ENCODE peak calls at places on chromosome 11, in nine cellular contexts. One of them, this sample, is unnamed.

GRCh38 chr11:132049205-132049604 is 678.8 kb downstream of the NTM start:
- DNase-seq in heart right ventricle: no peak
- DNase-seq in endothelial cell: no peak
- DNase-seq in non-pigmented ciliary epithelial cell: no peak
- DNase-seq in NCI-H1092: no peak
- DNase-seq in Calu3: no peak
- DNase-seq in HTR-8/SVneo: no peak
- DNase-seq in stimulated activated CD4-positive, alpha-beta T cell treated with anti-CD3 and anti-CD28 coated beads, Interleukin-2, amount 100 ng/mL, for 48 hours: no peak
- DNase-seq in stimulated activated CD8-positive, alpha-beta memory T cell treated with anti-CD3 and anti-CD28 coated beads, Interleukin-4, amount 100 ng/mL, for 24 hours: no peak
- DNase-seq in this sample: no peak

GRCh38 chr11:46050065-46050464 is 71.2 kb downstream of the PHF21A start:
- DNase-seq in heart right ventricle: no peak
- DNase-seq in endothelial cell: peak
- DNase-seq in non-pigmented ciliary epithelial cell: peak
- DNase-seq in NCI-H1092: no peak
- DNase-seq in Calu3: peak
- DNase-seq in HTR-8/SVneo: peak
- DNase-seq in stimulated activated CD4-positive, alpha-beta T cell treated with anti-CD3 and anti-CD28 coated beads, Interleukin-2, amount 100 ng/mL, for 48 hours: no peak
- DNase-seq in stimulated activated CD8-positive, alpha-beta memory T cell treated with anti-CD3 and anti-CD28 coated beads, Interleukin-4, amount 100 ng/mL, for 24 hours: no peak
- DNase-seq in this sample: peak

GRCh38 chr11:17343907-17344306 is 7.7 kb upstream of the NCR3LG1 start:
- DNase-seq in heart right ventricle: no peak
- DNase-seq in endothelial cell: no peak
- DNase-seq in non-pigmented ciliary epithelial cell: peak
- DNase-seq in NCI-H1092: no peak
- DNase-seq in Calu3: no peak
- DNase-seq in HTR-8/SVneo: no peak
- DNase-seq in stimulated activated CD4-positive, alpha-beta T cell treated with anti-CD3 and anti-CD28 coated beads, Interleukin-2, amount 100 ng/mL, for 48 hours: no peak
- DNase-seq in stimulated activated CD8-positive, alpha-beta memory T cell treated with anti-CD3 and anti-CD28 coated beads, Interleukin-4, amount 100 ng/mL, for 24 hours: peak
- DNase-seq in this sample: no peak

GRCh38 chr11:12130180-12130980 is 20.0 kb downstream of the MICAL2 start:
- DNase-seq in heart right ventricle: no peak
- DNase-seq in endothelial cell: no peak
- DNase-seq in non-pigmented ciliary epithelial cell: no peak
- DNase-seq in NCI-H1092: no peak
- DNase-seq in Calu3: no peak
- DNase-seq in HTR-8/SVneo: no peak
- DNase-seq in stimulated activated CD4-positive, alpha-beta T cell treated with anti-CD3 and anti-CD28 coated beads, Interleukin-2, amount 100 ng/mL, for 48 hours: no peak
- DNase-seq in stimulated activated CD8-positive, alpha-beta memory T cell treated with anti-CD3 and anti-CD28 coated beads, Interleukin-4, amount 100 ng/mL, for 24 hours: no peak
- DNase-seq in this sample: no peak

GRCh38 chr11:35122308-35122707 is 16.7 kb upstream of the CD44 start:
- DNase-seq in heart right ventricle: no peak
- DNase-seq in endothelial cell: no peak
- DNase-seq in non-pigmented ciliary epithelial cell: no peak
- DNase-seq in NCI-H1092: no peak
- DNase-seq in Calu3: no peak
- DNase-seq in HTR-8/SVneo: no peak
- DNase-seq in stimulated activated CD4-positive, alpha-beta T cell treated with anti-CD3 and anti-CD28 coated beads, Interleukin-2, amount 100 ng/mL, for 48 hours: no peak
- DNase-seq in stimulated activated CD8-positive, alpha-beta memory T cell treated with anti-CD3 and anti-CD28 coated beads, Interleukin-4, amount 100 ng/mL, for 24 hours: no peak
- DNase-seq in this sample: no peak

GRCh38 chr11:132335311-132335710 is 964.9 kb downstream of the NTM start:
- DNase-seq in heart right ventricle: no peak
- DNase-seq in endothelial cell: no peak
- DNase-seq in non-pigmented ciliary epithelial cell: no peak
- DNase-seq in NCI-H1092: no peak
- DNase-seq in Calu3: no peak
- DNase-seq in HTR-8/SVneo: no peak
- DNase-seq in stimulated activated CD4-positive, alpha-beta T cell treated with anti-CD3 and anti-CD28 coated beads, Interleukin-2, amount 100 ng/mL, for 48 hours: no peak
- DNase-seq in stimulated activated CD8-positive, alpha-beta memory T cell treated with anti-CD3 and anti-CD28 coated beads, Interleukin-4, amount 100 ng/mL, for 24 hours: no peak
- DNase-seq in this sample: no peak

GRCh38 chr11:46528445-46529085 is 65.3 kb downstream of the AMBRA1 start:
- DNase-seq in heart right ventricle: no peak
- DNase-seq in endothelial cell: no peak
- DNase-seq in non-pigmented ciliary epithelial cell: no peak
- DNase-seq in NCI-H1092: no peak
- DNase-seq in Calu3: no peak
- DNase-seq in HTR-8/SVneo: no peak
- DNase-seq in stimulated activated CD4-positive, alpha-beta T cell treated with anti-CD3 and anti-CD28 coated beads, Interleukin-2, amount 100 ng/mL, for 48 hours: no peak
- DNase-seq in stimulated activated CD8-positive, alpha-beta memory T cell treated with anti-CD3 and anti-CD28 coated beads, Interleukin-4, amount 100 ng/mL, for 24 hours: no peak
- DNase-seq in this sample: no peak

GRCh38 chr11:104127828-104128227 is 36.1 kb downstream of the PDGFD start:
- DNase-seq in heart right ventricle: no peak
- DNase-seq in endothelial cell: no peak
- DNase-seq in non-pigmented ciliary epithelial cell: no peak
- DNase-seq in NCI-H1092: no peak
- DNase-seq in Calu3: no peak
- DNase-seq in HTR-8/SVneo: no peak
- DNase-seq in stimulated activated CD4-positive, alpha-beta T cell treated with anti-CD3 and anti-CD28 coated beads, Interleukin-2, amount 100 ng/mL, for 48 hours: no peak
- DNase-seq in stimulated activated CD8-positive, alpha-beta memory T cell treated with anti-CD3 and anti-CD28 coated beads, Interleukin-4, amount 100 ng/mL, for 24 hours: no peak
- DNase-seq in this sample: no peak

GRCh38 chr11:63472372-63472771 is 18.6 kb downstream of the PLAAT5 start:
- DNase-seq in heart right ventricle: no peak
- DNase-seq in endothelial cell: no peak
- DNase-seq in non-pigmented ciliary epithelial cell: no peak
- DNase-seq in NCI-H1092: no peak
- DNase-seq in Calu3: no peak
- DNase-seq in HTR-8/SVneo: no peak
- DNase-seq in stimulated activated CD4-positive, alpha-beta T cell treated with anti-CD3 and anti-CD28 coated beads, Interleukin-2, amount 100 ng/mL, for 48 hours: no peak
- DNase-seq in stimulated activated CD8-positive, alpha-beta memory T cell treated with anti-CD3 and anti-CD28 coated beads, Interleukin-4, amount 100 ng/mL, for 24 hours: no peak
- DNase-seq in this sample: no peak

GRCh38 chr11:7563269-7563668 is 49.5 kb downstream of the PPFIBP2 start:
- DNase-seq in heart right ventricle: no peak
- DNase-seq in endothelial cell: no peak
- DNase-seq in non-pigmented ciliary epithelial cell: no peak
- DNase-seq in NCI-H1092: no peak
- DNase-seq in Calu3: no peak
- DNase-seq in HTR-8/SVneo: no peak
- DNase-seq in stimulated activated CD4-positive, alpha-beta T cell treated with anti-CD3 and anti-CD28 coated beads, Interleukin-2, amount 100 ng/mL, for 48 hours: no peak
- DNase-seq in stimulated activated CD8-positive, alpha-beta memory T cell treated with anti-CD3 and anti-CD28 coated beads, Interleukin-4, amount 100 ng/mL, for 24 hours: no peak
- DNase-seq in this sample: no peak

GRCh38 chr11:64025205-64025604 is 10.5 kb upstream of the FLRT1 start:
- DNase-seq in heart right ventricle: no peak
- DNase-seq in endothelial cell: no peak
- DNase-seq in non-pigmented ciliary epithelial cell: no peak
- DNase-seq in NCI-H1092: no peak
- DNase-seq in Calu3: no peak
- DNase-seq in HTR-8/SVneo: no peak
- DNase-seq in stimulated activated CD4-positive, alpha-beta T cell treated with anti-CD3 and anti-CD28 coated beads, Interleukin-2, amount 100 ng/mL, for 48 hours: no peak
- DNase-seq in stimulated activated CD8-positive, alpha-beta memory T cell treated with anti-CD3 and anti-CD28 coated beads, Interleukin-4, amount 100 ng/mL, for 24 hours: no peak
- DNase-seq in this sample: no peak

GRCh38 chr11:12243511-12243910 is 133.1 kb downstream of the MICAL2 start:
- DNase-seq in heart right ventricle: no peak
- DNase-seq in endothelial cell: no peak
- DNase-seq in non-pigmented ciliary epithelial cell: no peak
- DNase-seq in NCI-H1092: peak
- DNase-seq in Calu3: no peak
- DNase-seq in HTR-8/SVneo: no peak
- DNase-seq in stimulated activated CD4-positive, alpha-beta T cell treated with anti-CD3 and anti-CD28 coated beads, Interleukin-2, amount 100 ng/mL, for 48 hours: no peak
- DNase-seq in stimulated activated CD8-positive, alpha-beta memory T cell treated with anti-CD3 and anti-CD28 coated beads, Interleukin-4, amount 100 ng/mL, for 24 hours: no peak
- DNase-seq in this sample: no peak

GRCh38 chr11:66488957-66489356 is 8.7 kb downstream of the DPP3 start:
- DNase-seq in heart right ventricle: no peak
- DNase-seq in endothelial cell: no peak
- DNase-seq in non-pigmented ciliary epithelial cell: no peak
- DNase-seq in NCI-H1092: no peak
- DNase-seq in Calu3: no peak
- DNase-seq in HTR-8/SVneo: no peak
- DNase-seq in stimulated activated CD4-positive, alpha-beta T cell treated with anti-CD3 and anti-CD28 coated beads, Interleukin-2, amount 100 ng/mL, for 48 hours: no peak
- DNase-seq in stimulated activated CD8-positive, alpha-beta memory T cell treated with anti-CD3 and anti-CD28 coated beads, Interleukin-4, amount 100 ng/mL, for 24 hours: no peak
- DNase-seq in this sample: no peak

GRCh38 chr11:76030973-76031590 is 175.2 kb downstream of the WNT11 start:
- DNase-seq in heart right ventricle: no peak
- DNase-seq in endothelial cell: no peak
- DNase-seq in non-pigmented ciliary epithelial cell: no peak
- DNase-seq in NCI-H1092: no peak
- DNase-seq in Calu3: peak
- DNase-seq in HTR-8/SVneo: no peak
- DNase-seq in stimulated activated CD4-positive, alpha-beta T cell treated with anti-CD3 and anti-CD28 coated beads, Interleukin-2, amount 100 ng/mL, for 48 hours: no peak
- DNase-seq in stimulated activated CD8-positive, alpha-beta memory T cell treated with anti-CD3 and anti-CD28 coated beads, Interleukin-4, amount 100 ng/mL, for 24 hours: no peak
- DNase-seq in this sample: no peak

GRCh38 chr11:117731689-117732290 is 65.2 kb downstream of the DSCAML1 start:
- DNase-seq in heart right ventricle: no peak
- DNase-seq in endothelial cell: no peak
- DNase-seq in non-pigmented ciliary epithelial cell: no peak
- DNase-seq in NCI-H1092: no peak
- DNase-seq in Calu3: no peak
- DNase-seq in HTR-8/SVneo: no peak
- DNase-seq in stimulated activated CD4-positive, alpha-beta T cell treated with anti-CD3 and anti-CD28 coated beads, Interleukin-2, amount 100 ng/mL, for 48 hours: no peak
- DNase-seq in stimulated activated CD8-positive, alpha-beta memory T cell treated with anti-CD3 and anti-CD28 coated beads, Interleukin-4, amount 100 ng/mL, for 24 hours: no peak
- DNase-seq in this sample: no peak

GRCh38 chr11:66891849-66892660 is 35.2 kb downstream of the LRFN4 start:
- DNase-seq in heart right ventricle: no peak
- DNase-seq in endothelial cell: no peak
- DNase-seq in non-pigmented ciliary epithelial cell: peak
- DNase-seq in NCI-H1092: no peak
- DNase-seq in Calu3: peak
- DNase-seq in HTR-8/SVneo: peak
- DNase-seq in stimulated activated CD4-positive, alpha-beta T cell treated with anti-CD3 and anti-CD28 coated beads, Interleukin-2, amount 100 ng/mL, for 48 hours: peak
- DNase-seq in stimulated activated CD8-positive, alpha-beta memory T cell treated with anti-CD3 and anti-CD28 coated beads, Interleukin-4, amount 100 ng/mL, for 24 hours: peak
- DNase-seq in this sample: peak

GRCh38 chr11:838441-839279 is 3.7 kb downstream of the POLR2L start:
- DNase-seq in heart right ventricle: no peak
- DNase-seq in endothelial cell: peak
- DNase-seq in non-pigmented ciliary epithelial cell: no peak
- DNase-seq in NCI-H1092: no peak
- DNase-seq in Calu3: no peak
- DNase-seq in HTR-8/SVneo: no peak
- DNase-seq in stimulated activated CD4-positive, alpha-beta T cell treated with anti-CD3 and anti-CD28 coated beads, Interleukin-2, amount 100 ng/mL, for 48 hours: no peak
- DNase-seq in stimulated activated CD8-positive, alpha-beta memory T cell treated with anti-CD3 and anti-CD28 coated beads, Interleukin-4, amount 100 ng/mL, for 24 hours: no peak
- DNase-seq in this sample: no peak

GRCh38 chr11:34356576-34356917 is 1.3 kb downstream of the ABTB2 start:
- DNase-seq in heart right ventricle: peak
- DNase-seq in endothelial cell: peak
- DNase-seq in non-pigmented ciliary epithelial cell: no peak
- DNase-seq in NCI-H1092: no peak
- DNase-seq in Calu3: peak
- DNase-seq in HTR-8/SVneo: no peak
- DNase-seq in stimulated activated CD4-positive, alpha-beta T cell treated with anti-CD3 and anti-CD28 coated beads, Interleukin-2, amount 100 ng/mL, for 48 hours: no peak
- DNase-seq in stimulated activated CD8-positive, alpha-beta memory T cell treated with anti-CD3 and anti-CD28 coated beads, Interleukin-4, amount 100 ng/mL, for 24 hours: no peak
- DNase-seq in this sample: no peak

GRCh38 chr11:117523680-117524079 is 196.0 kb downstream of the CEP164 start:
- DNase-seq in heart right ventricle: no peak
- DNase-seq in endothelial cell: no peak
- DNase-seq in non-pigmented ciliary epithelial cell: peak
- DNase-seq in NCI-H1092: no peak
- DNase-seq in Calu3: no peak
- DNase-seq in HTR-8/SVneo: peak
- DNase-seq in stimulated activated CD4-positive, alpha-beta T cell treated with anti-CD3 and anti-CD28 coated beads, Interleukin-2, amount 100 ng/mL, for 48 hours: no peak
- DNase-seq in stimulated activated CD8-positive, alpha-beta memory T cell treated with anti-CD3 and anti-CD28 coated beads, Interleukin-4, amount 100 ng/mL, for 24 hours: no peak
- DNase-seq in this sample: no peak

GRCh38 chr11:13384837-13385417 is 78.1 kb downstream of the BTBD10 start:
- DNase-seq in heart right ventricle: no peak
- DNase-seq in endothelial cell: peak
- DNase-seq in non-pigmented ciliary epithelial cell: peak
- DNase-seq in NCI-H1092: peak
- DNase-seq in Calu3: peak
- DNase-seq in HTR-8/SVneo: peak
- DNase-seq in stimulated activated CD4-positive, alpha-beta T cell treated with anti-CD3 and anti-CD28 coated beads, Interleukin-2, amount 100 ng/mL, for 48 hours: peak
- DNase-seq in stimulated activated CD8-positive, alpha-beta memory T cell treated with anti-CD3 and anti-CD28 coated beads, Interleukin-4, amount 100 ng/mL, for 24 hours: no peak
- DNase-seq in this sample: peak

GRCh38 chr11:23520226-23520960 is 660.1 kb upstream of the CCDC179 start:
- DNase-seq in heart right ventricle: no peak
- DNase-seq in endothelial cell: no peak
- DNase-seq in non-pigmented ciliary epithelial cell: no peak
- DNase-seq in NCI-H1092: no peak
- DNase-seq in Calu3: no peak
- DNase-seq in HTR-8/SVneo: no peak
- DNase-seq in stimulated activated CD4-positive, alpha-beta T cell treated with anti-CD3 and anti-CD28 coated beads, Interleukin-2, amount 100 ng/mL, for 48 hours: no peak
- DNase-seq in stimulated activated CD8-positive, alpha-beta memory T cell treated with anti-CD3 and anti-CD28 coated beads, Interleukin-4, amount 100 ng/mL, for 24 hours: no peak
- DNase-seq in this sample: no peak

GRCh38 chr11:46127150-46127638 is 5.9 kb upstream of the PHF21A start:
- DNase-seq in heart right ventricle: no peak
- DNase-seq in endothelial cell: no peak
- DNase-seq in non-pigmented ciliary epithelial cell: no peak
- DNase-seq in NCI-H1092: no peak
- DNase-seq in Calu3: peak
- DNase-seq in HTR-8/SVneo: peak
- DNase-seq in stimulated activated CD4-positive, alpha-beta T cell treated with anti-CD3 and anti-CD28 coated beads, Interleukin-2, amount 100 ng/mL, for 48 hours: peak
- DNase-seq in stimulated activated CD8-positive, alpha-beta memory T cell treated with anti-CD3 and anti-CD28 coated beads, Interleukin-4, amount 100 ng/mL, for 24 hours: no peak
- DNase-seq in this sample: peak

GRCh38 chr11:60719406-60719805 is 5.1 kb upstream of the MS4A18 start:
- DNase-seq in heart right ventricle: no peak
- DNase-seq in endothelial cell: no peak
- DNase-seq in non-pigmented ciliary epithelial cell: no peak
- DNase-seq in NCI-H1092: no peak
- DNase-seq in Calu3: no peak
- DNase-seq in HTR-8/SVneo: no peak
- DNase-seq in stimulated activated CD4-positive, alpha-beta T cell treated with anti-CD3 and anti-CD28 coated beads, Interleukin-2, amount 100 ng/mL, for 48 hours: no peak
- DNase-seq in stimulated activated CD8-positive, alpha-beta memory T cell treated with anti-CD3 and anti-CD28 coated beads, Interleukin-4, amount 100 ng/mL, for 24 hours: no peak
- DNase-seq in this sample: no peak

GRCh38 chr11:35746356-35747153 is 84.0 kb downstream of the TRIM44 start:
- DNase-seq in heart right ventricle: no peak
- DNase-seq in endothelial cell: no peak
- DNase-seq in non-pigmented ciliary epithelial cell: no peak
- DNase-seq in NCI-H1092: no peak
- DNase-seq in Calu3: no peak
- DNase-seq in HTR-8/SVneo: no peak
- DNase-seq in stimulated activated CD4-positive, alpha-beta T cell treated with anti-CD3 and anti-CD28 coated beads, Interleukin-2, amount 100 ng/mL, for 48 hours: no peak
- DNase-seq in stimulated activated CD8-positive, alpha-beta memory T cell treated with anti-CD3 and anti-CD28 coated beads, Interleukin-4, amount 100 ng/mL, for 24 hours: no peak
- DNase-seq in this sample: no peak

GRCh38 chr11:76770642-76771445 is 12.3 kb upstream of the TSKU start:
- DNase-seq in heart right ventricle: no peak
- DNase-seq in endothelial cell: no peak
- DNase-seq in non-pigmented ciliary epithelial cell: peak
- DNase-seq in NCI-H1092: no peak
- DNase-seq in Calu3: peak
- DNase-seq in HTR-8/SVneo: peak
- DNase-seq in stimulated activated CD4-positive, alpha-beta T cell treated with anti-CD3 and anti-CD28 coated beads, Interleukin-2, amount 100 ng/mL, for 48 hours: no peak
- DNase-seq in stimulated activated CD8-positive, alpha-beta memory T cell treated with anti-CD3 and anti-CD28 coated beads, Interleukin-4, amount 100 ng/mL, for 24 hours: no peak
- DNase-seq in this sample: peak

GRCh38 chr11:58301576-58301975 is 33.5 kb upstream of the OR10W1 start:
- DNase-seq in heart right ventricle: no peak
- DNase-seq in endothelial cell: no peak
- DNase-seq in non-pigmented ciliary epithelial cell: peak
- DNase-seq in NCI-H1092: no peak
- DNase-seq in Calu3: no peak
- DNase-seq in HTR-8/SVneo: no peak
- DNase-seq in stimulated activated CD4-positive, alpha-beta T cell treated with anti-CD3 and anti-CD28 coated beads, Interleukin-2, amount 100 ng/mL, for 48 hours: no peak
- DNase-seq in stimulated activated CD8-positive, alpha-beta memory T cell treated with anti-CD3 and anti-CD28 coated beads, Interleukin-4, amount 100 ng/mL, for 24 hours: no peak
- DNase-seq in this sample: no peak

GRCh38 chr11:102940714-102941588 is 14.6 kb downstream of the MMP13 start:
- DNase-seq in heart right ventricle: no peak
- DNase-seq in endothelial cell: peak
- DNase-seq in non-pigmented ciliary epithelial cell: peak
- DNase-seq in NCI-H1092: peak
- DNase-seq in Calu3: peak
- DNase-seq in HTR-8/SVneo: peak
- DNase-seq in stimulated activated CD4-positive, alpha-beta T cell treated with anti-CD3 and anti-CD28 coated beads, Interleukin-2, amount 100 ng/mL, for 48 hours: peak
- DNase-seq in stimulated activated CD8-positive, alpha-beta memory T cell treated with anti-CD3 and anti-CD28 coated beads, Interleukin-4, amount 100 ng/mL, for 24 hours: peak
- DNase-seq in this sample: no peak

GRCh38 chr11:134504146-134504905 is 92.3 kb upstream of the B3GAT1 start:
- DNase-seq in heart right ventricle: no peak
- DNase-seq in endothelial cell: no peak
- DNase-seq in non-pigmented ciliary epithelial cell: no peak
- DNase-seq in NCI-H1092: no peak
- DNase-seq in Calu3: no peak
- DNase-seq in HTR-8/SVneo: no peak
- DNase-seq in stimulated activated CD4-positive, alpha-beta T cell treated with anti-CD3 and anti-CD28 coated beads, Interleukin-2, amount 100 ng/mL, for 48 hours: no peak
- DNase-seq in stimulated activated CD8-positive, alpha-beta memory T cell treated with anti-CD3 and anti-CD28 coated beads, Interleukin-4, amount 100 ng/mL, for 24 hours: no peak
- DNase-seq in this sample: no peak

GRCh38 chr11:44133335-44133946 is 38.0 kb downstream of the EXT2 start:
- DNase-seq in heart right ventricle: no peak
- DNase-seq in endothelial cell: no peak
- DNase-seq in non-pigmented ciliary epithelial cell: no peak
- DNase-seq in NCI-H1092: no peak
- DNase-seq in Calu3: peak
- DNase-seq in HTR-8/SVneo: peak
- DNase-seq in stimulated activated CD4-positive, alpha-beta T cell treated with anti-CD3 and anti-CD28 coated beads, Interleukin-2, amount 100 ng/mL, for 48 hours: no peak
- DNase-seq in stimulated activated CD8-positive, alpha-beta memory T cell treated with anti-CD3 and anti-CD28 coated beads, Interleukin-4, amount 100 ng/mL, for 24 hours: no peak
- DNase-seq in this sample: no peak

GRCh38 chr11:17352925-17353227 is 1.3 kb downstream of the NCR3LG1 start:
- DNase-seq in heart right ventricle: peak
- DNase-seq in endothelial cell: peak
- DNase-seq in non-pigmented ciliary epithelial cell: no peak
- DNase-seq in NCI-H1092: peak
- DNase-seq in Calu3: peak
- DNase-seq in HTR-8/SVneo: peak
- DNase-seq in stimulated activated CD4-positive, alpha-beta T cell treated with anti-CD3 and anti-CD28 coated beads, Interleukin-2, amount 100 ng/mL, for 48 hours: no peak
- DNase-seq in stimulated activated CD8-positive, alpha-beta memory T cell treated with anti-CD3 and anti-CD28 coated beads, Interleukin-4, amount 100 ng/mL, for 24 hours: peak
- DNase-seq in this sample: no peak

GRCh38 chr11:66906077-66906929 is 49.4 kb downstream of the LRFN4 start:
- DNase-seq in heart right ventricle: no peak
- DNase-seq in endothelial cell: no peak
- DNase-seq in non-pigmented ciliary epithelial cell: no peak
- DNase-seq in NCI-H1092: peak
- DNase-seq in Calu3: no peak
- DNase-seq in HTR-8/SVneo: no peak
- DNase-seq in stimulated activated CD4-positive, alpha-beta T cell treated with anti-CD3 and anti-CD28 coated beads, Interleukin-2, amount 100 ng/mL, for 48 hours: no peak
- DNase-seq in stimulated activated CD8-positive, alpha-beta memory T cell treated with anti-CD3 and anti-CD28 coated beads, Interleukin-4, amount 100 ng/mL, for 24 hours: no peak
- DNase-seq in this sample: no peak

This sample was measured in SJSA1.